ENCODE peak calls at places on chromosomes 11 and 22, in four cellular contexts. One of them, this sample, is unnamed.

GRCh38 chr22:27252282-27253049 is 549.1 kb downstream of the MN1 start:
- DNase-seq in chondrocyte: no peak
- DNase-seq in choroid plexus epithelial cell: peak
- DNase-seq in nephron progenitor cell: no peak
- DNase-seq in this sample: peak

GRCh38 chr22:47225080-47225930 is 462.9 kb downstream of the TBC1D22A start:
- DNase-seq in chondrocyte: no peak
- DNase-seq in choroid plexus epithelial cell: no peak
- DNase-seq in nephron progenitor cell: no peak
- DNase-seq in this sample: no peak

GRCh38 chr22:20928573-20928967 is 11.4 kb downstream of the CRKL start:
- DNase-seq in chondrocyte: no peak
- DNase-seq in choroid plexus epithelial cell: no peak
- DNase-seq in nephron progenitor cell: no peak
- DNase-seq in this sample: no peak

GRCh38 chr11:120404495-120404894 is 68.3 kb downstream of the ARHGEF12 start:
- DNase-seq in chondrocyte: no peak
- DNase-seq in choroid plexus epithelial cell: no peak
- DNase-seq in nephron progenitor cell: no peak
- DNase-seq in this sample: peak

GRCh38 chr11:134725939-134726639 is 314.0 kb upstream of the B3GAT1 start:
- DNase-seq in chondrocyte: no peak
- DNase-seq in choroid plexus epithelial cell: no peak
- DNase-seq in nephron progenitor cell: peak
- DNase-seq in this sample: no peak

GRCh38 chr11:124535552-124536232 is 7.8 kb downstream of the OR8B12 start:
- DNase-seq in chondrocyte: no peak
- DNase-seq in choroid plexus epithelial cell: peak
- DNase-seq in nephron progenitor cell: no peak
- DNase-seq in this sample: peak

GRCh38 chr11:19519912-19520641 is 192.6 kb upstream of the NAV2 start:
- DNase-seq in chondrocyte: no peak
- DNase-seq in choroid plexus epithelial cell: peak
- DNase-seq in nephron progenitor cell: peak
- DNase-seq in this sample: no peak

GRCh38 chr11:46270707-46271106 is 6.8 kb upstream of the CREB3L1 start:
- DNase-seq in chondrocyte: peak
- DNase-seq in choroid plexus epithelial cell: no peak
- DNase-seq in nephron progenitor cell: no peak
- DNase-seq in this sample: no peak

GRCh38 chr11:69249641-69250502 is 44.1 kb upstream of the MYEOV start:
- DNase-seq in chondrocyte: peak
- DNase-seq in choroid plexus epithelial cell: peak
- DNase-seq in nephron progenitor cell: no peak
- DNase-seq in this sample: peak

GRCh38 chr11:10498426-10499250 is 42.3 kb downstream of the RNF141 start:
- DNase-seq in chondrocyte: no peak
- DNase-seq in choroid plexus epithelial cell: no peak
- DNase-seq in nephron progenitor cell: no peak
- DNase-seq in this sample: no peak

GRCh38 chr11:10498022-10498400 is 42.9 kb downstream of the AMPD3 start:
- DNase-seq in chondrocyte: no peak
- DNase-seq in choroid plexus epithelial cell: no peak
- DNase-seq in nephron progenitor cell: no peak
- DNase-seq in this sample: no peak

GRCh38 chr11:10496296-10496936 is 41.4 kb downstream of the AMPD3 start:
- DNase-seq in chondrocyte: no peak
- DNase-seq in choroid plexus epithelial cell: no peak
- DNase-seq in nephron progenitor cell: no peak
- DNase-seq in this sample: no peak

GRCh38 chr11:10495464-10495786 is 40.4 kb downstream of the AMPD3 start:
- DNase-seq in chondrocyte: no peak
- DNase-seq in choroid plexus epithelial cell: no peak
- DNase-seq in nephron progenitor cell: no peak
- DNase-seq in this sample: no peak

DNA sequence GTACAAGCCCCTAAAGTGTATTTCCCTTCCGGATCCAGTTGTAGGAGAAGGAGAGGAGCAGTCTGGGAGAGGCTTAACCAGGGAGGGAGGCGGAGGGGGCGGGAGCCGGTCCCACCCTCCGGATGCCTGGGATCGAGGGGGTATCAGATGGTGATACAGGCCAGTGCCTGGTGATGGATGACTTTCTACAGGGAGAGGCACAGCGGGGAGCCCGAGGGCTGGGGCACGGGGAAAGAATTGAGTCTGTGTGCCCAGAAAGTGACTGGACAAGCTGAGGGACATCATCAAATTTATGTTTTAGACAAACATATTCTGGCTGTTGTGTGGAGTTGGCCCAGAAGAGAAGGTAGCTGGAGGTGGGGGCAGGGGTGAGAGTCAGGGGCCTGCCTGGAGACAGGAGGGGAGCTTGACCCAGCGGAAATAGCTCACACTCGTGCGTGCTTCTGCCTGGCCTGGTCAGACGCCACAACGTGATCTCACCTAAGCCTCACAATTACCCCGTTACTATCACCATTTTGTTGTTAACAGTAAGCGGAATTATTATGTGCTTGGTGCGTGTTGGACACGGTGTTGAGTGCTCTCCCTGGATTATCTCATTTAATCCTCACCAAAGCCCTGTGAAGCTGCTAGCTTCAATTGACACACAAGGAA is 42.4 kb downstream of the AMPD3 start:
- DNase-seq in chondrocyte: no peak
- DNase-seq in choroid plexus epithelial cell: no peak
- DNase-seq in nephron progenitor cell: peak
- DNase-seq in this sample: no peak
- TF ChIP-seq CTCF in chondrocyte: no peak
- TF ChIP-seq CTCF in choroid plexus epithelial cell: no peak
- TF ChIP-seq CTCF in nephron progenitor cell: no peak
- TF ChIP-seq CTCF in this sample: no peak

GRCh38 chr11:117096140-117096972 is 1.9 kb downstream of the SIK3 start:
- DNase-seq in chondrocyte: no peak
- DNase-seq in choroid plexus epithelial cell: peak
- DNase-seq in nephron progenitor cell: no peak
- DNase-seq in this sample: no peak
- TF ChIP-seq CTCF in chondrocyte: no peak
- TF ChIP-seq CTCF in choroid plexus epithelial cell: no peak
- TF ChIP-seq CTCF in nephron progenitor cell: no peak
- TF ChIP-seq CTCF in this sample: no peak

GRCh38 chr11:122756417-122756816 is 81.9 kb upstream of the CRTAM start:
- DNase-seq in chondrocyte: no peak
- DNase-seq in choroid plexus epithelial cell: no peak
- DNase-seq in nephron progenitor cell: no peak
- DNase-seq in this sample: no peak
- TF ChIP-seq CTCF in chondrocyte: peak
- TF ChIP-seq CTCF in choroid plexus epithelial cell: peak
- TF ChIP-seq CTCF in nephron progenitor cell: no peak
- TF ChIP-seq CTCF in this sample: peak

GRCh38 chr11:86632499-86633269 is 39.7 kb downstream of the ME3 start:
- DNase-seq in chondrocyte: no peak
- DNase-seq in choroid plexus epithelial cell: peak
- DNase-seq in nephron progenitor cell: no peak
- DNase-seq in this sample: peak
- TF ChIP-seq CTCF in chondrocyte: peak
- TF ChIP-seq CTCF in choroid plexus epithelial cell: peak
- TF ChIP-seq CTCF in nephron progenitor cell: no peak
- TF ChIP-seq CTCF in this sample: peak

GRCh38 chr11:2472428-2473186 is 27.8 kb downstream of the KCNQ1 start:
- DNase-seq in chondrocyte: no peak
- DNase-seq in choroid plexus epithelial cell: no peak
- DNase-seq in nephron progenitor cell: no peak
- DNase-seq in this sample: no peak

GRCh38 chr11:2471048-2471803 is 26.4 kb downstream of the KCNQ1 start:
- DNase-seq in chondrocyte: no peak
- DNase-seq in choroid plexus epithelial cell: no peak
- DNase-seq in nephron progenitor cell: no peak
- DNase-seq in this sample: no peak

GRCh38 chr11:2471804-2472096 is 26.9 kb downstream of the KCNQ1 start:
- DNase-seq in chondrocyte: no peak
- DNase-seq in choroid plexus epithelial cell: no peak
- DNase-seq in nephron progenitor cell: no peak
- DNase-seq in this sample: no peak

GRCh38 chr11:2468363-2469240 is 23.8 kb downstream of the KCNQ1 start:
- DNase-seq in chondrocyte: peak
- DNase-seq in choroid plexus epithelial cell: no peak
- DNase-seq in nephron progenitor cell: no peak
- DNase-seq in this sample: no peak

GRCh38 chr11:2470495-2470894 is 25.7 kb downstream of the KCNQ1 start:
- DNase-seq in chondrocyte: no peak
- DNase-seq in choroid plexus epithelial cell: no peak
- DNase-seq in nephron progenitor cell: no peak
- DNase-seq in this sample: no peak
- TF ChIP-seq CTCF in chondrocyte: no peak
- TF ChIP-seq CTCF in choroid plexus epithelial cell: no peak
- TF ChIP-seq CTCF in nephron progenitor cell: no peak
- TF ChIP-seq CTCF in this sample: no peak

GRCh38 chr11:133579165-133580031 is 47.1 kb upstream of the OPCML start:
- DNase-seq in chondrocyte: no peak
- DNase-seq in choroid plexus epithelial cell: no peak
- DNase-seq in nephron progenitor cell: peak
- DNase-seq in this sample: no peak

GRCh38 chr11:133577403-133577802 is 45.1 kb upstream of the OPCML start:
- DNase-seq in chondrocyte: no peak
- DNase-seq in choroid plexus epithelial cell: no peak
- DNase-seq in nephron progenitor cell: no peak
- DNase-seq in this sample: no peak

GRCh38 chr11:133581091-133581490 is 48.8 kb upstream of the OPCML start:
- DNase-seq in chondrocyte: no peak
- DNase-seq in choroid plexus epithelial cell: no peak
- DNase-seq in nephron progenitor cell: no peak
- DNase-seq in this sample: no peak

GRCh38 chr11:133570376-133570775 is 38.1 kb upstream of the OPCML start:
- DNase-seq in chondrocyte: no peak
- DNase-seq in choroid plexus epithelial cell: no peak
- DNase-seq in nephron progenitor cell: no peak
- DNase-seq in this sample: no peak

DNA sequence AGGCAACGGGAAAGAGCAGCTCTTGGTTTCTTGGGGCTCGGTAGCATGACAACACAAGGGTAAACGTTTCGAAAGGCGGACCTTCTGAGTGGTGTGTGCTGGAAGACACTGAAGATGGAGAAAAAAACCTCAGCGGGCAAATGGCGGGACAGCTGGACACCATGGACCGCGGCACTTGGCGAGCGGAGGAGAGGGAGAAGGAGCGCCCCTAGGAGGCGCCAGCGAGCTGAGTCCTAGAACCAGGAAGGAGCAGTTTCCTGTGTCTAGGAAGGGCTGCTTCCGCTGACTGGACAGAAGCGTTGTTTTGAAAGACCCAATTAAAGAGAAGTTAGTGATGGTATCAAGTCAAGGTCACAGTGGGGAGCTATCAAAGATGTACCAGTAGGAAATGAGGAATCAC is 44.0 kb upstream of the OPCML start:
- DNase-seq in chondrocyte: no peak
- DNase-seq in choroid plexus epithelial cell: no peak
- DNase-seq in nephron progenitor cell: peak
- DNase-seq in this sample: no peak
- TF ChIP-seq CTCF in chondrocyte: peak
- TF ChIP-seq CTCF in choroid plexus epithelial cell: no peak
- TF ChIP-seq CTCF in nephron progenitor cell: peak
- TF ChIP-seq CTCF in this sample: peak

GRCh38 chr11:80477178-80477577 is 1036.3 kb upstream of the TENM4 start:
- DNase-seq in chondrocyte: no peak
- DNase-seq in choroid plexus epithelial cell: peak
- DNase-seq in nephron progenitor cell: no peak
- DNase-seq in this sample: no peak

GRCh38 chr11:80473562-80473961 is 1032.7 kb upstream of the TENM4 start:
- DNase-seq in chondrocyte: no peak
- DNase-seq in choroid plexus epithelial cell: no peak
- DNase-seq in nephron progenitor cell: no peak
- DNase-seq in this sample: no peak
- TF ChIP-seq CTCF in chondrocyte: no peak
- TF ChIP-seq CTCF in choroid plexus epithelial cell: no peak
- TF ChIP-seq CTCF in nephron progenitor cell: no peak
- TF ChIP-seq CTCF in this sample: no peak

GRCh38 chr11:3971756-3972404 is 116.4 kb downstream of the STIM1 start:
- DNase-seq in chondrocyte: no peak
- DNase-seq in choroid plexus epithelial cell: peak
- DNase-seq in nephron progenitor cell: no peak
- DNase-seq in this sample: no peak
- TF ChIP-seq CTCF in chondrocyte: peak
- TF ChIP-seq CTCF in choroid plexus epithelial cell: peak
- TF ChIP-seq CTCF in nephron progenitor cell: no peak
- TF ChIP-seq CTCF in this sample: peak

GRCh38 chr22:35024364-35024692 is 41.6 kb upstream of the ISX start:
- DNase-seq in chondrocyte: no peak
- DNase-seq in choroid plexus epithelial cell: no peak
- DNase-seq in nephron progenitor cell: no peak
- DNase-seq in this sample: no peak
- TF ChIP-seq CTCF in chondrocyte: peak
- TF ChIP-seq CTCF in choroid plexus epithelial cell: no peak
- TF ChIP-seq CTCF in nephron progenitor cell: peak
- TF ChIP-seq CTCF in this sample: no peak